ENCODE peak calls at places on chromosomes 1 and 21, in five cellular contexts. V is NT2/D1; C is GM23338; E is CD8-positive, alpha-beta memory T cell; M is mucosa of descending colon. G is an unnamed sample.

GRCh38 chr1:210743038-210743437 is 390.9 kb downstream of the KCNH1 start:
- DNase-seq in V (no peak), C (no peak), E (no peak), M (no peak), G (no peak)

GRCh38 chr1:1982379-1983232 is 21.0 kb downstream of the CFAP74 start:
- DNase-seq in V (no peak), C (no peak), E (no peak), M (no peak), G (no peak)

GRCh38 chr1:226627924-226628623 is 79.5 kb downstream of the STUM start:
- DNase-seq in V (no peak), C (no peak), E (no peak), M (peak; percentile 16), G (no peak)

GRCh38 chr1:61973100-61973837 is 221.4 kb upstream of the L1TD1 start:
- DNase-seq in V (no peak), C (no peak), E (no peak), M (no peak), G (no peak)

GRCh38 chr1:67710417-67710816 is 25.4 kb downstream of the GADD45A start:
- DNase-seq in V (no peak), C (no peak), E (no peak), M (no peak), G (no peak)

GRCh38 chr1:81801032-81801833 is 499 bp downstream of the ADGRL2 start:
- DNase-seq in V (peak; percentile 93), C (peak; percentile 93), E (no peak), M (peak; percentile 52), G (peak; percentile 68)

GRCh38 chr21:45987121-45987711 is 5.6 kb downstream of the COL6A1 start:
- DNase-seq in V (no peak), C (no peak), E (no peak), M (peak; percentile 12), G (no peak)

GRCh38 chr1:114319480-114319879 is 165.8 kb upstream of the SYT6 start:
- DNase-seq in V (no peak), C (no peak), E (no peak), M (no peak), G (no peak)

GRCh38 chr1:234686035-234686434 is 76.1 kb upstream of the IRF2BP2 start:
- DNase-seq in V (no peak), C (no peak), E (no peak), M (no peak), G (no peak)

GRCh38 chr1:22627331-22627730 is 9.1 kb upstream of the C1QA start:
- DNase-seq in V (no peak), C (no peak), E (no peak), M (no peak), G (no peak)

GRCh38 chr1:15296602-15297321 is 49.7 kb downstream of the FHAD1 start:
- DNase-seq in V (no peak), C (no peak), E (no peak), M (no peak), G (no peak)

GRCh38 chr1:66251521-66251920 is 282.4 kb upstream of the SGIP1 start:
- DNase-seq in V (no peak), C (peak; percentile 57), E (no peak), M (no peak), G (no peak)

GRCh38 chr1:11157867-11158266 is 31.3 kb upstream of the ANGPTL7 start:
- DNase-seq in V (no peak), C (no peak), E (no peak), M (no peak), G (no peak)

GRCh38 chr1:59879556-59879955 is 47.0 kb downstream of the CYP2J2 start:
- DNase-seq in V (peak; percentile 87), C (peak; percentile 89), E (no peak), M (peak; percentile 76), G (peak; percentile 87)

GRCh38 chr1:6180578-6181311 is 624 bp upstream of the CHD5 start:
- DNase-seq in V (no peak), C (peak; percentile 75), E (no peak), M (peak; percentile 25), G (no peak)

GRCh38 chr1:56939209-56939608 is 26.6 kb downstream of the C8B start:
- DNase-seq in V (no peak), C (peak; percentile 35), E (no peak), M (no peak), G (no peak)

GRCh38 chr1:5983361-5984103 is 8.7 kb downstream of the NPHP4 start:
- DNase-seq in V (no peak), C (no peak), E (no peak), M (no peak), G (no peak)

GRCh38 chr1:1086911-1087341 is 12.8 kb upstream of the RNF223 start:
- DNase-seq in V (no peak), C (no peak), E (no peak), M (no peak), G (no peak)

GRCh38 chr21:45256912-45257672 is 30.6 kb downstream of the POFUT2 start:
- DNase-seq in V (no peak), C (no peak), E (no peak), M (no peak), G (no peak)

GRCh38 chr1:116125761-116126160 is 14.6 kb downstream of the MAB21L3 start:
- DNase-seq in V (no peak), C (no peak), E (no peak), M (peak; percentile 80), G (no peak)

GRCh38 chr1:92752719-92753118 is 32.2 kb downstream of the EVI5 start:
- DNase-seq in V (no peak), C (no peak), E (no peak), M (no peak), G (no peak)

GRCh38 chr1:247193958-247194357 is 22.1 kb upstream of the ZNF124 start:
- DNase-seq in V (no peak), C (no peak), E (no peak), M (no peak), G (no peak)

GRCh38 chr21:36681117-36681631 is 17.7 kb upstream of the SIM2 start:
- DNase-seq in V (no peak), C (no peak), E (no peak), M (no peak), G (no peak)

GRCh38 chr1:16921391-16922185 is at the start of gene CROCC:
- DNase-seq in V (peak; percentile 95), C (peak; percentile 100), E (peak; percentile 31), M (no peak), G (no peak)

GRCh38 chr1:243924588-243925349 is 74.7 kb upstream of the AKT3 start:
- DNase-seq in V (peak; percentile 79), C (peak; percentile 56), E (no peak), M (no peak), G (no peak)

GRCh38 chr1:77406661-77407060 is 124.8 kb downstream of the AK5 start:
- DNase-seq in V (no peak), C (no peak), E (no peak), M (no peak), G (no peak)

GRCh38 chr1:78070758-78071157 is 25.0 kb downstream of the GIPC2 start:
- DNase-seq in V (no peak), C (no peak), E (no peak), M (no peak), G (no peak)

GRCh38 chr1:17197696-17198095 is 7.2 kb upstream of the PADI1 start:
- DNase-seq in V (no peak), C (no peak), E (no peak), M (peak; percentile 9), G (no peak)

GRCh38 chr1:118945460-118945859 is 42.7 kb downstream of the TBX15 start:
- DNase-seq in V (no peak), C (no peak), E (no peak), M (no peak), G (no peak)

GRCh38 chr21:42346866-42347600 is 3.8 kb downstream of the TFF2 start:
- DNase-seq in V (no peak), C (no peak), E (no peak), M (no peak), G (no peak)

GRCh38 chr1:17874665-17875064 is 119.5 kb downstream of the ACTL8 start:
- DNase-seq in V (no peak), C (peak; percentile 25), E (no peak), M (no peak), G (no peak)

GRCh38 chr1:35674111-35674510 is 32.8 kb upstream of the PSMB2 start:
- DNase-seq in V (no peak), C (no peak), E (no peak), M (no peak), G (no peak)

GRCh38 chr1:206469411-206469932 is 804 bp upstream of the IKBKE start:
- DNase-seq in V (no peak), C (peak; percentile 9), E (peak; percentile 11), M (peak; percentile 72), G (peak; percentile 43)

GRCh38 chr1:36080236-36080635 is 3.7 kb upstream of the TEKT2 start:
- DNase-seq in V (no peak), C (no peak), E (no peak), M (no peak), G (no peak)

GRCh38 chr1:217062566-217062965 is 339.3 kb upstream of the ESRRG start:
- DNase-seq in V (no peak), C (no peak), E (no peak), M (no peak), G (no peak)

GRCh38 chr1:182259229-182259872 is 132.2 kb downstream of the GLUL start:
- DNase-seq in V (no peak), C (no peak), E (peak; percentile 79), M (no peak), G (peak; percentile 75)
- H3K4me1 ChIP-seq in V (no peaks in the 10 kb centered on the region), C (no peaks in the 10 kb centered on the region), E (peaks cover 31% of the 10 kb centered on the region), M (peaks cover 6% of the 10 kb centered on the region), G (peaks cover 8% of the 10 kb centered on the region)

GRCh38 chr1:198244772-198245171 is 88.0 kb downstream of the NEK7 start:
- DNase-seq in V (no peak), C (no peak), E (no peak), M (no peak), G (no peak)

GRCh38 chr1:198245379-198245778 is 88.6 kb downstream of the NEK7 start:
- DNase-seq in V (no peak), C (no peak), E (no peak), M (no peak), G (no peak)

GRCh38 chr1:198238121-198238520 is 81.3 kb downstream of the NEK7 start:
- DNase-seq in V (no peak), C (no peak), E (no peak), M (no peak), G (no peak)

GRCh38 chr1:198246331-198246730 is 89.5 kb downstream of the NEK7 start:
- DNase-seq in V (no peak), C (no peak), E (no peak), M (no peak), G (no peak)

GRCh38 chr1:198241553-198241952 is 84.8 kb downstream of the NEK7 start:
- DNase-seq in V (no peak), C (no peak), E (no peak), M (no peak), G (no peak)
- H3K4me1 ChIP-seq in V (no peaks in the 10 kb centered on the region), C (no peaks in the 10 kb centered on the region), E (peaks cover 4% of the 10 kb centered on the region), M (no peaks in the 10 kb centered on the region), G (peaks cover 21% of the 10 kb centered on the region)

GRCh38 chr1:26288311-26288941 is 8.5 kb downstream of the SH3BGRL3 start:
- DNase-seq in V (no peak), C (no peak), E (peak; percentile 30), M (no peak), G (no peak)
- H3K4me1 ChIP-seq in V (peaks cover 34% of the 10 kb centered on the region), C (peaks cover 9% of the 10 kb centered on the region), E (peaks cover 95% of the 10 kb centered on the region), M (peaks cover 40% of the 10 kb centered on the region), G (peaks cover 36% of the 10 kb centered on the region)

DNA sequence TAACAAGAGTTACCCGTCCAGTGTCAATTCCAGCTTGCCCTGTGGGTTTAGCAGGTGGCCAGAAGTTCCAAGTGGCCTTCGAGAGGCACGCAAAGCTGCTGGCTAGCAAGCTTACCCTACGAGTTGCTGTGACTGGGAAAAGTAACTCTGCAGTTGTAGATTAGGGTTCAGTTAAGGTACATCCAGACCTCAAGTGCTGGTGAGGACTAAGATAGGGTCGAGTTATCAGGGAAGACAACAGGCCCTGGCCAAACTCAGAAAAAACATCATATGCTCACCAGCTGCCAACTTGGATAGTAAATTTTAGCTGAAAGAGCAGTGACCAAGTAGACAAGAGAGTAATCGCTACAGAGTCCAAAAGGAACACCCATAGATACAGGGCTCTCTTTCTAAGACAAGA is 27.7 kb upstream of the LRRC7 start:
- DNase-seq in V (no peak), C (no peak), E (no peak), M (no peak), G (no peak)
- H3K4me1 ChIP-seq in V (no peaks in the 10 kb centered on the region), C (peaks cover 13% of the 10 kb centered on the region), E (no peaks in the 10 kb centered on the region), M (no peaks in the 10 kb centered on the region), G (no peaks in the 10 kb centered on the region)